ENCODE peak calls at places on chromosomes 4 and X, in five cellular contexts. R, M, W, V and T are unnamed samples.
A peak's percentile ranks its signal among the peaks of the same experiment; 100 is the strongest.

GRCh38 chr4:30840571-30840970 is 120.4 kb downstream of the PCDH7 start:
- DNase-seq in R (no peak), M (no peak), W (no peak), V (no peak), T (no peak)

GRCh38 chrX:53435997-53436396 is 1.8 kb upstream of the HSD17B10 start:
- DNase-seq in R (no peak), M (peak; percentile 64), W (peak; percentile 75), V (no peak), T (peak; percentile 44)

GRCh38 chrX:121755541-121755940 is 708.1 kb downstream of the GLUD2 start:
- DNase-seq in R (no peak), M (no peak), W (no peak), V (no peak), T (no peak)

GRCh38 chr4:123478859-123479345 is 82.3 kb downstream of the SPRY1 start:
- DNase-seq in R (no peak), M (no peak), W (no peak), V (no peak), T (no peak)

GRCh38 chr4:103076777-103077347 is 301 bp upstream of the SLC9B2 start:
- DNase-seq in R (no peak), M (no peak), W (no peak), V (no peak), T (no peak)

GRCh38 chr4:8645753-8646124 is 53.2 kb downstream of the CPZ start:
- DNase-seq in R (no peak), M (no peak), W (peak; percentile 61), V (no peak), T (no peak)

GRCh38 chr4:23889814-23890269 is at the start of gene PPARGC1A:
- DNase-seq in R (peak; percentile 69), M (no peak), W (peak; percentile 80), V (peak; percentile 35), T (no peak)

GRCh38 chrX:39491548-39492297 is 606.0 kb downstream of the BCOR start:
- DNase-seq in R (no peak), M (no peak), W (no peak), V (no peak), T (peak; percentile 17)

GRCh38 chrX:13759152-13759718 is 24.7 kb downstream of the OFD1 start:
- DNase-seq in R (no peak), M (no peak), W (no peak), V (no peak), T (no peak)

DNA sequence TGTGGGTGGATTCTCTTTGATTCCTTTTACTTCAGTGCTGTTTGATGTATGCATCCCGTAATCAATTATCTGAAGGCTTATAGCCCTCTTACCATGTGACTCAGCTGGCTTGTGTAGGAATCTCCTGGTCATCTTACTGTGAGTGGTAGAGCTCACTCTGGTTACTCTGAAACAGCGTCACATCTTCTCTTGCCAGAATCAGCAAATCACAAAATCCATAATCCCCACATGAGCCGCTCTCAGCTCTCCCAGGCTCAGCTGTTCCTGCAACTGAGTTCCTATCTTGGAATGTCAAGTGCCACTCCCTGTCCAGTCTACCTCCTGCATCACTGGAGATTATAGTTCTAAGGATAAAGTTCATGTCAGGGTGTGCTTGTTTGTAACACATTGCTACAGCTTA is 278.0 kb downstream of the FBXO8 start:
- DNase-seq in R (no peak), M (no peak), W (no peak), V (no peak), T (no peak)
- H3K4me3 ChIP-seq in R (no peak overlapping the region), M (no peak overlapping the region), W (no peak overlapping the region), V (no peak overlapping the region), T (no peak overlapping the region)

GRCh38 chr4:150242820-150243458 is 164.7 kb downstream of the DCLK2 start:
- DNase-seq in R (no peak), M (peak; percentile 25), W (no peak), V (peak; percentile 37), T (no peak)

GRCh38 chr4:150243932-150244331 is 165.7 kb downstream of the DCLK2 start:
- DNase-seq in R (no peak), M (no peak), W (no peak), V (no peak), T (no peak)

GRCh38 chr4:150248181-150248580 is 169.9 kb downstream of the DCLK2 start:
- DNase-seq in R (no peak), M (no peak), W (no peak), V (no peak), T (no peak)

GRCh38 chr4:150240011-150240410 is 161.8 kb downstream of the DCLK2 start:
- DNase-seq in R (no peak), M (no peak), W (no peak), V (no peak), T (no peak)

GRCh38 chr4:150244600-150244999 is 166.4 kb downstream of the DCLK2 start:
- DNase-seq in R (no peak), M (no peak), W (no peak), V (no peak), T (no peak)
- H3K27ac ChIP-seq in R (no peak overlapping the region), M (no peak overlapping the region), W (no peak overlapping the region), V (no peak overlapping the region), T (no peak overlapping the region)

DNA sequence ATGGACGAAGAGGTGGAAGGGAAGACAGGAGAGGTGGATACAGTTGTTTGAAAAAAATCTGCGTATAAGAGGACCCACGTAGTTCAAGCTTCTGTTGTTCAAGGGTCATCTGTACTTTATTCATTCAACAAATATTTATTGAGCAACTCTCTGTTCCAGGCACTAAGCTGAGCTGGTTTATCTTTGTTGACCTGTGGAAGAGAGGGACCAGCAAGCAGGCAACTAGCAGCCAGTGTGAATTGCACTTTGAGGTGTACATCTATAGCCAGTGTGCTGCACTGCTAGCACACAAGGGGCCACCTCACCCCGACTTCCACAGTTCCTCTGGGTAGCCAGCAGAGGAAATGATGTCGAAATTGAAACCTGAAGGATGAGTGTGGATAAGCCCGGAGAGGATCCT is 191.4 kb downstream of the SOWAHB start:
- DNase-seq in R (no peak), M (no peak), W (no peak), V (no peak), T (no peak)
- H3K4me3 ChIP-seq in R (no peak overlapping the region), M (no peak overlapping the region), W (no peak overlapping the region), V (no peak overlapping the region), T (no peak overlapping the region)

GRCh38 chr4:6372649-6373525 is 99.5 kb downstream of the PPP2R2C start:
- DNase-seq in R (peak; percentile 42), M (peak; percentile 26), W (peak; percentile 29), V (peak; percentile 17), T (no peak)
- H3K27ac ChIP-seq in R (no peak overlapping the region), M (no peak overlapping the region), W (no peak overlapping the region), V (no peak overlapping the region), T (no peak overlapping the region)

DNA sequence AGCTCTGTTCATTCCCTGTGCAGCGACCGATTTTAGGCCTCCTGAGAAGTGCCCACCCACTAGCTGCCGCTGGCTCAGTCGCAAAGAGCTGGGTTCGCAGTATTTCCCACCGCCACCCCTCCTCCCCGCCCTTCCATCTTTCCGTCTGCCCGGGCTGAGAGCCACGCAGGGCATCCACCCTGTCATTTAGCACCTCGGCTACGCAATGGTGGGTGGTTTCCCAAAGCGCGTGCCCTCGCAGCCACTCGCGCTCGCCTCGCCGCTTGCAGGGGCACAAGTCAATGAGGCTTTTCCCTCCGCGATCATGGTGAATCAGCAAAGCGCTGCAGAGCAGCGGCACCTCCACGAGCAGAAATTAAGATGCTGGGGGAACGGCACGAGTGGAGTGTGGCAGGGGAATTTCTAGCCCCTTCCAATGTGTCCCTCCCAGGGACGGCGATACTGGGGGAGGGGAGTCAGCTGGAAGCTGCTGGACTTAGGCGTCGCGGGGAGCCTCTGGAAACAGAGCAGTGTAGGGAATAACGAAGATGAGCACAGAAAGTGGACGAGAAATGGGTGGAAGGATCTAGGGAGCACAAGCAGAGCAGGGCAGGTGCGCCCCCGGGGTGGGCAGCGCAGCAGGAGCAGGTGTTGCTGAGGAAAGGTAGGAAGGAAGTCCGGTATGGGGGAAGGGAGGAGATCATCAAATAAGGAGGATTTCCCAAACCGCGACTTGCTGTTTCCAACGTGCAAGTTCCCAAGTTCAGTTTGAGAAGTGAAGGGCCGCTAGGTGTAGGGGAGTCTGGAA is 2.4 kb upstream of the PTCHD1 start:
- DNase-seq in R (peak; percentile 74), M (no peak), W (no peak), V (no peak), T (no peak)
- H3K4me3 ChIP-seq in R (peak overlapping the region; percentile 8), M (no peak overlapping the region), W (no peak overlapping the region), V (peak overlapping the region; percentile 66), T (no peak overlapping the region)

DNA sequence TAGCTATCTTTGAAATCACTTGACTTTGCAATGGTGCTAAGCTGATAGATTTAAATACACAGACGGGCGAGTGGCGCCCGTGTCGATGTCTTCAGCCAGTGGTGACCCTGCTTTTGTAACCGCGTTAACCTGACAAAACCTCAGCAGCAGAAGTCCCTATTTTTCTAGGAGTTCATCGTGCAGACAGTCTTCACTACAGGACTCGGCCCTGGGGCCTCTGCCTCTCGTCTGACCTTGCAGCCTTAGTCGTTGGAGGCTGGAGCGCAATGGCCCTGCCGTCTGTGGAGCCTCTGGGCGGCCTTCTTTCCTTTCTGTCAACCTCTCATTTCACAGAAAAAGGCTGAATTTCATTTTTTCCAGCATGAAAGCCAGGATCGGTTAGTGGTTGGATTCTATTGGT is 57.9 kb downstream of the CPLX1 start:
- DNase-seq in R (no peak), M (no peak), W (peak; percentile 37), V (no peak), T (no peak)
- H3K27ac ChIP-seq in R (no peak overlapping the region), M (no peak overlapping the region), W (no peak overlapping the region), V (no peak overlapping the region), T (no peak overlapping the region)

DNA sequence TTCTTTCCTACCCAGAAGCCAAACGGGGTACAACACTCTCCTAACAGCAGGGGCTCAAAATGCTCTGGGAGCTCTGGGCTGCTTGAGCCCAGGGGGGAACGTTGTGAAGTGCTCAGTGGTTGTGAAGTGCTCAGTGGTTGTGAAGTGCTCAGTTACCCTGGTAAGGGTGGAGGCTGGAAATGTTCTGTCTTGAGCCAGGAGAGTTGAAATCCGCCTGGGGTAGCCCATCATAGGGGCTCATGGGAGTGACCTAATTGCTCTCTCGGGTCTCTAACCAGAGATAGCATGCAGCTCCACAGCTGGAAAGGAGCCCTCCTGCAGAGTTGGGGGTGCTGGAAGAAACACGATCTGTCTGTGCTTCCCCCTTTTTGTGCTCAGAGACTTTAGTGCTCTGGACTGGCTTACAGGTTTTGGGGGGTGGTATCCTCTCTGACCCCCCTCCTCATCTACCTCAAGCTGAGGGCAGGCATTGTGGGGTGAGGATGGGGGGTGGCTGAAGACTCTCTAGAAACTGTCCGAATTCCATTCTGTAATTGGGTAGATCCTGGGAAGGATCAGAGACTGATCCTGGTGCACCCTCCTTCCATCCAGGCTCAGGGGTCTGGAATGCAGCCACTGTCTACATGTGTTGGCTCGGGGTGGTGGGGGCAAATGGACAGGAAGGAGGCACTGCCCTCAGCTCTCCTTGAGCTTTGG is 2.7 kb downstream of the EFNB1 start:
- DNase-seq in R (no peak), M (no peak), W (no peak), V (no peak), T (no peak)
- H3K4me3 ChIP-seq in R (no peak overlapping the region), M (no peak overlapping the region), W (peak overlapping the region; percentile 64), V (peak overlapping the region; percentile 99), T (no peak overlapping the region)

DNA sequence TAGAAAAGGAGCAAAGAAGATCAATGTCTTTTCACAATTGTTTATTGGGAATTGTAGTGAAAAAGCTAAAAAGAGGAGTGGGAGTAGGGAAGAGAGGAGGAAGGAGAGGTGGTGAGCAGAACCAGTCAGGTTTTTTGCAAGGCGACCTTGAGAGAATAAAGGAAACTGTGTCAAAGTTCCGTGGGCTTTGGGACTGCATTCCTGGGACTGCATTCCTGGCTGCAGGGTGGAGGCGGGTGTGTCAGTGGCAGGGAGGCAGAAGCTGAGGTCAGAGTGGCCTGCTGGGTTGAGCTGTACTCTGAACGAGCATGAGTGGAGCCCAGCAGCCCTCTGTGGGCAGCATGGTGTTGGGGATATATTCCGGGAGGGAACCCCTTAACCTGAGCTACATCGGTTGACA is 66.8 kb upstream of the UCP1 start:
- DNase-seq in R (no peak), M (no peak), W (peak; percentile 71), V (no peak), T (no peak)
- H3K27ac ChIP-seq in R (no peak overlapping the region), M (no peak overlapping the region), W (peak overlapping the region; percentile 39), V (no peak overlapping the region), T (no peak overlapping the region)